ENCODE peak calls at places on chromosomes 11 and 22, in five cellular contexts. A is left ventricle myocardium inferior, Z is pancreas, X is psoas muscle, V is stomach. R is an unnamed sample.

GRCh38 chr11:106999203-106999602 is 19.1 kb downstream of the GUCY1A2 start:
- DNase-seq in X (no peak), Z (no peak), V (no peak), A (no peak), R (no peak)

GRCh38 chr11:76738618-76739220 is 44.4 kb upstream of the TSKU start:
- DNase-seq in X (no peak), Z (no peak), A (no peak), V (peak), R (no peak)

GRCh38 chr22:44451016-44451415 is 47.0 kb downstream of the RTL6 start:
- DNase-seq in A (no peak), Z (no peak), X (no peak), V (peak), R (no peak)

GRCh38 chr11:121889931-121890330 is 226.1 kb downstream of the BLID start:
- DNase-seq in A (no peak), V (no peak), Z (no peak), X (no peak), R (no peak)

GRCh38 chr11:64447717-64448598 is 89.0 kb downstream of the RPS6KA4 start:
- DNase-seq in V (peak), A (peak), X (peak), Z (peak), R (no peak)

GRCh38 chr11:69062873-69063665 is 14.3 kb downstream of the TPCN2 start:
- DNase-seq in Z (no peak), A (no peak), X (no peak), V (no peak), R (peak)

GRCh38 chr11:134252539-134253188 is 488 bp downstream of the THYN1 start:
- DNase-seq in X (no peak), V (no peak), Z (no peak), A (no peak), R (no peak)

GRCh38 chr11:1825785-1826451 is 8.9 kb upstream of the SYT8 start:
- DNase-seq in V (no peak), Z (no peak), X (no peak), A (no peak), R (no peak)

GRCh38 chr22:29731058-29731850 is 11.5 kb downstream of the CABP7 start:
- DNase-seq in X (no peak), Z (no peak), A (no peak), V (no peak), R (no peak)

GRCh38 chr22:32132126-32132525 is 27.0 kb downstream of the C22orf42 start:
- DNase-seq in Z (no peak), X (no peak), V (no peak), A (no peak), R (no peak)

GRCh38 chr11:79461144-79461543 is 20.3 kb upstream of the TENM4 start:
- DNase-seq in A (no peak), X (no peak), V (no peak), Z (no peak), R (no peak)

GRCh38 chr11:111155021-111155420 is 90.5 kb upstream of the POU2AF2 start:
- DNase-seq in Z (no peak), A (no peak), X (no peak), V (no peak), R (no peak)

GRCh38 chr11:19368726-19369364 is 128.1 kb upstream of the E2F8 start:
- DNase-seq in A (no peak), V (no peak), X (no peak), Z (no peak), R (no peak)

GRCh38 chr11:125141686-125142535 is 22.6 kb upstream of the PKNOX2 start:
- DNase-seq in A (peak), Z (no peak), X (peak), V (peak), R (peak)

GRCh38 chr11:33656768-33657167 is 43.9 kb downstream of the C11orf91 start:
- DNase-seq in X (no peak), Z (no peak), A (no peak), V (no peak), R (no peak)

GRCh38 chr11:46381046-46381835 is at the start of gene MDK:
- DNase-seq in X (peak), A (no peak), V (peak), Z (no peak), R (no peak)

GRCh38 chr22:42437488-42438292 is 5.5 kb upstream of the NFAM1 start:
- DNase-seq in Z (peak), X (peak), A (peak), V (peak), R (peak)

GRCh38 chr22:34975721-34976120 is 90.2 kb upstream of the ISX start:
- DNase-seq in V (no peak), X (no peak), A (no peak), Z (no peak), R (no peak)

GRCh38 chr11:75539459-75540022 is 13.8 kb upstream of the GDPD5 start:
- DNase-seq in A (no peak), V (no peak), Z (no peak), X (no peak), R (no peak)

GRCh38 chr11:115930276-115930675 is 426.1 kb upstream of the CADM1 start:
- DNase-seq in A (no peak), V (no peak), Z (no peak), X (no peak), R (no peak)

GRCh38 chr22:42366815-42367581 is 65.2 kb downstream of the NFAM1 start:
- DNase-seq in X (no peak), A (peak), V (peak), Z (no peak), R (no peak)

GRCh38 chr11:8025816-8026215 is 38.7 kb downstream of the EIF3F start:
- DNase-seq in X (no peak), V (no peak), Z (no peak), A (no peak), R (no peak)

GRCh38 chr11:45647786-45648185 is 17.6 kb downstream of the CHST1 start:
- DNase-seq in Z (no peak), X (no peak), A (no peak), V (no peak), R (no peak)

GRCh38 chr22:32044477-32044876 is 1.4 kb downstream of the SLC5A1 start:
- DNase-seq in Z (no peak), A (no peak), X (no peak), V (no peak), R (no peak)

GRCh38 chr11:114154271-114155047 is 94.9 kb downstream of the ZBTB16 start:
- DNase-seq in X (peak), A (no peak), Z (no peak), V (no peak), R (no peak)

GRCh38 chr11:84014539-84014938 is 728.4 kb upstream of the CCDC90B start:
- DNase-seq in A (no peak), Z (no peak), X (no peak), V (no peak), R (no peak)

GRCh38 chr11:68946416-68947090 is 34.2 kb downstream of the MRGPRD start:
- DNase-seq in Z (no peak), V (no peak), X (no peak), A (no peak), R (no peak)

GRCh38 chr11:112801286-112802088 is 159.7 kb upstream of the NCAM1 start:
- DNase-seq in A (no peak), Z (no peak), V (no peak), X (no peak), R (no peak)

GRCh38 chr11:45833761-45834160 is 13.5 kb upstream of the CRY2 start:
- DNase-seq in V (no peak), X (no peak), A (no peak), Z (no peak), R (no peak)

GRCh38 chr11:2684581-2684980 is 15.2 kb downstream of the KCNQ1OT1 start:
- DNase-seq in Z (no peak), A (no peak), V (no peak), X (peak), R (peak)

GRCh38 chr22:43880743-43881055 is 11.1 kb downstream of the PNPLA5 start:
- DNase-seq in X (peak), A (no peak), V (no peak), Z (no peak), R (no peak)

GRCh38 chr22:49437956-49438355 is 389.7 kb downstream of the BRD1 start:
- DNase-seq in A (no peak), X (no peak), Z (no peak), V (no peak), R (no peak)

GRCh38 chr11:235998-236773 is at the start of gene SIRT3:
- DNase-seq in V (peak), A (peak), X (peak), Z (peak), R (peak)
- TF ChIP-seq CTCF in V (no peak), A (peak), X (no peak), Z (no peak), R (no peak)

GRCh38 chr11:59012106-59012941 is 73.0 kb downstream of the GLYATL1 start:
- DNase-seq in Z (no peak), V (no peak), X (no peak), A (no peak), R (no peak)
- H3K27ac ChIP-seq in Z (no peak), V (no peak), X (no peak), A (no peak), R (no peak)

GRCh38 chr11:56396047-56396446 is 16.4 kb upstream of the OR5AL1 start:
- DNase-seq in V (no peak), X (no peak), A (no peak), Z (no peak), R (no peak)
- TF ChIP-seq CTCF in V (no peak), X (no peak), A (no peak), Z (no peak), R (no peak)

GRCh38 chr22:21641417-21641794 is 696 bp upstream of the SDF2L1 start:
- DNase-seq in Z (peak), V (peak), A (no peak), X (peak), R (no peak)

GRCh38 chr22:21643533-21644357 is 1.6 kb downstream of the SDF2L1 start:
- DNase-seq in A (no peak), V (no peak), X (no peak), Z (no peak), R (no peak)

GRCh38 chr22:21641795-21642583 is at the start of gene SDF2L1:
- DNase-seq in Z (peak), A (peak), V (peak), X (peak), R (peak)

GRCh38 chr22:21640810-21641209 is 1.3 kb upstream of the SDF2L1 start:
- DNase-seq in X (no peak), A (no peak), Z (no peak), V (no peak), R (no peak)

DNA sequence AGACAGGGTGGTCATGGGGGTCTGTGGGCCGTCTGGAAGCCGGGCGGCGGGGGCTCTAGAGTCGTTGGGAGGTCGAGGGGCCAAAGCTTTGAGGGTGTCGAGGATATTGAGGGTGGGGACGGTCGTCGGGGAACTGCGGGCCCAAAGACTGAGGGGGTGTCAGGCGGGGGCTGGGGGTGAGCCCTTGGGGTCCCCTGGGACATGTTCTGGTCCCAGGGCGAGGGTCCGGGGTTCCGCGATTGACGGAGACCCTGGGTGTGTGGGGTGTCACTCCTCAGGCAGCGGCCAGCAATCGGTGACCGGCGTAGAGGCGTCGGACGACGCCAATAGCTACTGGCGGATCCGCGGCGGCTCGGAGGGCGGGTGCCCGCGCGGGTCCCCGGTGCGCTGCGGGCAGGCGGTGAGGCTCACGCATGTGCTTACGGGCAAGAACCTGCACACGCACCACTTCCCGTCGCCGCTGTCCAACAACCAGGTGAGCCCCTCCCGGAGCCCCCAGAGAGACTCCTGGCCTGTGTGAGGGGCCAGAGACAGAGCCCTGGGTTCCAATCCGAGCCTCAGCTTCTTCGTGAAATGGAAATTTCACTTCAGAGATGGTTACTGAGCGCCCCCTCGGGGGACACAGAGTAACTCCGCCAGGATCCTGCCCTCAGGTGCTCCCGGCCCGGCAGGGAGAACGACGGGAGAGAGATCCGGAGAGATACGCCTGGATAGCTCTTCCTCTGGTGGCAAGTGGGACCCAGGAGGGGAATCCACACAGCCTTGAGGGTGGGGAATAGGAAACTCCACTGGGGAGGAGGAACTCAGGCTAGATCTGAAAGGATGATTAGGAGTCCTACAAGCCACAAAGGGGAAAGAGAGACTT is 714 bp downstream of the SDF2L1 start:
- DNase-seq in V (peak), X (peak), A (no peak), Z (peak), R (no peak)
- H3K27ac ChIP-seq in V (peak), X (peak), A (peak), Z (peak), R (no peak)

R was measured in left lung.